ENCODE peak calls at places on chromosomes 11 and 22, in eight cellular contexts. One of them, this sample, is unnamed.

GRCh38 chr11:75651218-75651617 is 17.6 kb downstream of the MAP6 start:
- DNase-seq in HFF-Myc: no peak
- DNase-seq in right atrium auricular region: no peak
- DNase-seq in dorsolateral prefrontal cortex: no peak
- DNase-seq in CD4-positive, alpha-beta memory T cell: no peak
- DNase-seq in HCT116: no peak
- DNase-seq in GM23338: no peak
- DNase-seq in right lobe of liver: no peak
- DNase-seq in this sample: no peak

GRCh38 chr11:40306938-40307548 is 1152.4 kb downstream of the LRRC4C start:
- DNase-seq in right lobe of liver: no peak
- DNase-seq in GM23338: peak
- DNase-seq in dorsolateral prefrontal cortex: no peak
- DNase-seq in CD4-positive, alpha-beta memory T cell: no peak
- DNase-seq in HCT116: no peak
- DNase-seq in HFF-Myc: peak
- DNase-seq in right atrium auricular region: no peak
- DNase-seq in this sample: no peak

GRCh38 chr22:27372969-27373670 is 428.4 kb downstream of the MN1 start:
- DNase-seq in HFF-Myc: no peak
- DNase-seq in right lobe of liver: peak
- DNase-seq in dorsolateral prefrontal cortex: no peak
- DNase-seq in HCT116: no peak
- DNase-seq in GM23338: peak
- DNase-seq in CD4-positive, alpha-beta memory T cell: no peak
- DNase-seq in right atrium auricular region: no peak
- DNase-seq in this sample: no peak

GRCh38 chr11:47259178-47259977 is 1.6 kb downstream of the NR1H3 start:
- DNase-seq in dorsolateral prefrontal cortex: no peak
- DNase-seq in right atrium auricular region: no peak
- DNase-seq in CD4-positive, alpha-beta memory T cell: no peak
- DNase-seq in HFF-Myc: no peak
- DNase-seq in HCT116: no peak
- DNase-seq in right lobe of liver: no peak
- DNase-seq in GM23338: peak
- DNase-seq in this sample: peak

GRCh38 chr22:26848244-26848920 is 191.0 kb downstream of the MIAT start:
- DNase-seq in dorsolateral prefrontal cortex: no peak
- DNase-seq in right lobe of liver: no peak
- DNase-seq in HCT116: no peak
- DNase-seq in right atrium auricular region: peak
- DNase-seq in HFF-Myc: no peak
- DNase-seq in CD4-positive, alpha-beta memory T cell: no peak
- DNase-seq in GM23338: no peak
- DNase-seq in this sample: no peak

GRCh38 chr11:67600324-67601029 is 6.3 kb upstream of the NDUFV1 start:
- DNase-seq in right lobe of liver: no peak
- DNase-seq in HCT116: no peak
- DNase-seq in GM23338: no peak
- DNase-seq in CD4-positive, alpha-beta memory T cell: no peak
- DNase-seq in HFF-Myc: no peak
- DNase-seq in right atrium auricular region: no peak
- DNase-seq in dorsolateral prefrontal cortex: no peak
- DNase-seq in this sample: no peak

GRCh38 chr11:130834886-130835285 is 81.4 kb downstream of the SNX19 start:
- DNase-seq in right atrium auricular region: no peak
- DNase-seq in GM23338: no peak
- DNase-seq in right lobe of liver: no peak
- DNase-seq in HFF-Myc: no peak
- DNase-seq in CD4-positive, alpha-beta memory T cell: no peak
- DNase-seq in dorsolateral prefrontal cortex: no peak
- DNase-seq in HCT116: no peak
- DNase-seq in this sample: no peak

GRCh38 chr11:127493330-127493729 is 492.8 kb upstream of the KIRREL3 start:
- DNase-seq in dorsolateral prefrontal cortex: no peak
- DNase-seq in HFF-Myc: peak
- DNase-seq in right lobe of liver: no peak
- DNase-seq in GM23338: peak
- DNase-seq in right atrium auricular region: no peak
- DNase-seq in CD4-positive, alpha-beta memory T cell: no peak
- DNase-seq in HCT116: no peak
- DNase-seq in this sample: no peak

GRCh38 chr11:128190312-128190711 is 397.0 kb downstream of the ETS1 start:
- DNase-seq in dorsolateral prefrontal cortex: no peak
- DNase-seq in CD4-positive, alpha-beta memory T cell: no peak
- DNase-seq in right atrium auricular region: no peak
- DNase-seq in HFF-Myc: no peak
- DNase-seq in right lobe of liver: no peak
- DNase-seq in GM23338: no peak
- DNase-seq in HCT116: no peak
- DNase-seq in this sample: no peak

GRCh38 chr11:29312817-29313216 is 704.0 kb downstream of the KCNA4 start:
- DNase-seq in CD4-positive, alpha-beta memory T cell: no peak
- DNase-seq in HCT116: no peak
- DNase-seq in HFF-Myc: no peak
- DNase-seq in GM23338: no peak
- DNase-seq in right atrium auricular region: no peak
- DNase-seq in right lobe of liver: no peak
- DNase-seq in dorsolateral prefrontal cortex: no peak
- DNase-seq in this sample: no peak

GRCh38 chr11:14974021-14974698 is 2.0 kb upstream of the CALCA start:
- DNase-seq in CD4-positive, alpha-beta memory T cell: peak
- DNase-seq in HCT116: no peak
- DNase-seq in dorsolateral prefrontal cortex: no peak
- DNase-seq in HFF-Myc: no peak
- DNase-seq in GM23338: peak
- DNase-seq in right lobe of liver: no peak
- DNase-seq in right atrium auricular region: no peak
- DNase-seq in this sample: peak
- H3K4me3 ChIP-seq in CD4-positive, alpha-beta memory T cell: peak
- H3K4me3 ChIP-seq in HCT116: no peak
- H3K4me3 ChIP-seq in dorsolateral prefrontal cortex: peak
- H3K4me3 ChIP-seq in HFF-Myc: no peak
- H3K4me3 ChIP-seq in GM23338: peak
- H3K4me3 ChIP-seq in right lobe of liver: no peak
- H3K4me3 ChIP-seq in right atrium auricular region: peak
- H3K4me3 ChIP-seq in this sample: peak

DNA sequence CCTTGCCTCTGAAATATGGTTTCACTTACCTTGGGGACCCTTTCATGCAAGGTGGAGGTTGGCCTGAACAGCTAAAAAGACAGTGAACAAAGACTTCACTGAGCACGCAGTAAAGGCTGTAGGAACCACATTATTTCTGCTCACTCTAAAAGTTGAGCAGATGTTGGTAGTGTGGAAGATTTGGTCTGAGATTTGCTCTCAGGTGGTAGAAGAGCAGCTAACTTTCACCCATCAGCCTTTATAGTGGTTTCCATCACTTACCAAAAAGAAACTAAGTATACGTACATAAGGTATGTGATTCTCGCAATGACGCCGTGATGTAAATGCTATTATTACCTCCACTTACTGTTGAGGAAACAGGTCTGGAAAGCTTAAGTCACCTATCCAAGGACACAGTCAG is 47.3 kb downstream of the PRR5L start:
- DNase-seq in CD4-positive, alpha-beta memory T cell: no peak
- DNase-seq in HCT116: no peak
- DNase-seq in GM23338: no peak
- DNase-seq in HFF-Myc: no peak
- DNase-seq in dorsolateral prefrontal cortex: no peak
- DNase-seq in right lobe of liver: no peak
- DNase-seq in right atrium auricular region: no peak
- DNase-seq in this sample: no peak
- H3K4me3 ChIP-seq in CD4-positive, alpha-beta memory T cell: no peak
- H3K4me3 ChIP-seq in HCT116: no peak
- H3K4me3 ChIP-seq in GM23338: no peak
- H3K4me3 ChIP-seq in HFF-Myc: no peak
- H3K4me3 ChIP-seq in dorsolateral prefrontal cortex: no peak
- H3K4me3 ChIP-seq in right lobe of liver: no peak
- H3K4me3 ChIP-seq in right atrium auricular region: no peak
- H3K4me3 ChIP-seq in this sample: no peak

GRCh38 chr11:32895471-32895870 is 2.9 kb downstream of the QSER1 start:
- DNase-seq in HCT116: no peak
- DNase-seq in right atrium auricular region: no peak
- DNase-seq in dorsolateral prefrontal cortex: no peak
- DNase-seq in GM23338: no peak
- DNase-seq in CD4-positive, alpha-beta memory T cell: no peak
- DNase-seq in right lobe of liver: no peak
- DNase-seq in HFF-Myc: no peak
- DNase-seq in this sample: no peak
- H3K4me3 ChIP-seq in HCT116: no peak
- H3K4me3 ChIP-seq in right atrium auricular region: no peak
- H3K4me3 ChIP-seq in dorsolateral prefrontal cortex: no peak
- H3K4me3 ChIP-seq in GM23338: peak
- H3K4me3 ChIP-seq in CD4-positive, alpha-beta memory T cell: no peak
- H3K4me3 ChIP-seq in right lobe of liver: no peak
- H3K4me3 ChIP-seq in HFF-Myc: peak
- H3K4me3 ChIP-seq in this sample: no peak

GRCh38 chr11:63491614-63492372 is 826 bp upstream of the PLAAT5 start:
- DNase-seq in right atrium auricular region: no peak
- DNase-seq in HCT116: no peak
- DNase-seq in CD4-positive, alpha-beta memory T cell: peak
- DNase-seq in HFF-Myc: no peak
- DNase-seq in dorsolateral prefrontal cortex: no peak
- DNase-seq in GM23338: peak
- DNase-seq in right lobe of liver: no peak
- DNase-seq in this sample: no peak

GRCh38 chr11:63491240-63491587 is 247 bp upstream of the PLAAT5 start:
- DNase-seq in GM23338: no peak
- DNase-seq in HFF-Myc: no peak
- DNase-seq in dorsolateral prefrontal cortex: no peak
- DNase-seq in HCT116: no peak
- DNase-seq in CD4-positive, alpha-beta memory T cell: no peak
- DNase-seq in right lobe of liver: no peak
- DNase-seq in right atrium auricular region: no peak
- DNase-seq in this sample: no peak

GRCh38 chr11:63490551-63491239 is at the start of gene PLAAT5:
- DNase-seq in GM23338: peak
- DNase-seq in HCT116: no peak
- DNase-seq in CD4-positive, alpha-beta memory T cell: peak
- DNase-seq in right lobe of liver: no peak
- DNase-seq in dorsolateral prefrontal cortex: no peak
- DNase-seq in right atrium auricular region: no peak
- DNase-seq in HFF-Myc: no peak
- DNase-seq in this sample: no peak

GRCh38 chr11:63488789-63489188 is 2.2 kb downstream of the PLAAT5 start:
- DNase-seq in GM23338: no peak
- DNase-seq in HCT116: no peak
- DNase-seq in right atrium auricular region: no peak
- DNase-seq in HFF-Myc: no peak
- DNase-seq in dorsolateral prefrontal cortex: no peak
- DNase-seq in right lobe of liver: no peak
- DNase-seq in CD4-positive, alpha-beta memory T cell: no peak
- DNase-seq in this sample: no peak

DNA sequence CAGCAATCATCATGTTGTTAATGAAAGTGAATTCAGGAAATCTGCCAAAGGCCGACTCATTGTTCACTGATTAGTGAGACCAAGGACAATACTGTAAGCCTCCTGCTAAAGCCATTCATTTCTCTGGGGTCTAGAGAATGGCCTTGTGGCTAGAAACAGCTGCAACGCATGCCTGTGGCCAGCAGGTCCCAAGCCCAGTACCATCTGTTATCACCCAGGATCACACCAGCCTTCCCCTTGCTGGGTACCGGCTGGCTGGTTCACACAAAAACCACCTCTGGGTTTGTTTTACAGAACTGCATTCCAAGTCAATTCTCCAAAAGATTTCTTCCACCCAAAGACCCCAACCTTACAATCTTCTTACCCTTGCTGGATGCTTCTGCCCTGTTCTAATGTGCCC is 1.1 kb downstream of the PLAAT5 start:
- DNase-seq in HCT116: no peak
- DNase-seq in dorsolateral prefrontal cortex: no peak
- DNase-seq in right lobe of liver: no peak
- DNase-seq in GM23338: peak
- DNase-seq in CD4-positive, alpha-beta memory T cell: no peak
- DNase-seq in HFF-Myc: no peak
- DNase-seq in right atrium auricular region: no peak
- DNase-seq in this sample: no peak
- H3K4me3 ChIP-seq in HCT116: no peak
- H3K4me3 ChIP-seq in dorsolateral prefrontal cortex: peak
- H3K4me3 ChIP-seq in right lobe of liver: no peak
- H3K4me3 ChIP-seq in GM23338: peak
- H3K4me3 ChIP-seq in CD4-positive, alpha-beta memory T cell: no peak
- H3K4me3 ChIP-seq in HFF-Myc: no peak
- H3K4me3 ChIP-seq in right atrium auricular region: peak
- H3K4me3 ChIP-seq in this sample: no peak

GRCh38 chr11:73215191-73216134 is 2.6 kb upstream of the P2RY2 start:
- DNase-seq in dorsolateral prefrontal cortex: no peak
- DNase-seq in right atrium auricular region: no peak
- DNase-seq in right lobe of liver: no peak
- DNase-seq in CD4-positive, alpha-beta memory T cell: no peak
- DNase-seq in HFF-Myc: no peak
- DNase-seq in HCT116: no peak
- DNase-seq in GM23338: peak
- DNase-seq in this sample: no peak
- H3K4me3 ChIP-seq in dorsolateral prefrontal cortex: no peak
- H3K4me3 ChIP-seq in right atrium auricular region: no peak
- H3K4me3 ChIP-seq in right lobe of liver: no peak
- H3K4me3 ChIP-seq in CD4-positive, alpha-beta memory T cell: no peak
- H3K4me3 ChIP-seq in HFF-Myc: no peak
- H3K4me3 ChIP-seq in HCT116: no peak
- H3K4me3 ChIP-seq in GM23338: no peak
- H3K4me3 ChIP-seq in this sample: no peak

DNA sequence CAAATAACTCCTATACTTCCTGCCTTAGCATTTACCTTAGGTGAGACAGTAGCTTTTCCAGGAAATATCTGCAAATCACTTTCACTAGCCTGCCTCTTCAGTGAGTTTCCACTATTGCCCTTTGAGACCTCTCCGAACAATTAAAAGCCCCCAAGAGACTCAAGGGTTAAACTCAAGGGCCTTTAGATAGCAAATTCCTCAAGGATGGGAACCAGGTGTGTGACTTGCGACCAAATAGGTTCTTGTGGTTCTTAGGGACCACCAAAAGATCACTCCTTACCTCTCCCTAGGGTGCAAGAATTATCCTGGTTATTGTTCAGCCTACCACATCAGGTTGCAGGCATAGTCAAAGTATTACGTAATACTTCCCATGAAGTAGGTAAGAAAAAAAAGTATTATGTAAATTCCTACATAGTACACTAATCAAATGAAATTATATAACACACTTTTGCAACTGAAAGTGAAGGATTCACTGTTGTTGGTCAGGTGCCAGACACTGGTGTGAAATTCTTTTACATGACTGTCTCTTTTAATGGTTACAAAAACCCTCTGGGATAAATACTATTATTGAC is 1.4 kb upstream of the RDX start:
- DNase-seq in right atrium auricular region: no peak
- DNase-seq in HCT116: no peak
- DNase-seq in GM23338: peak
- DNase-seq in dorsolateral prefrontal cortex: no peak
- DNase-seq in HFF-Myc: no peak
- DNase-seq in right lobe of liver: no peak
- DNase-seq in CD4-positive, alpha-beta memory T cell: peak
- DNase-seq in this sample: no peak
- H3K4me3 ChIP-seq in right atrium auricular region: no peak
- H3K4me3 ChIP-seq in HCT116: no peak
- H3K4me3 ChIP-seq in GM23338: peak
- H3K4me3 ChIP-seq in dorsolateral prefrontal cortex: no peak
- H3K4me3 ChIP-seq in HFF-Myc: no peak
- H3K4me3 ChIP-seq in right lobe of liver: no peak
- H3K4me3 ChIP-seq in CD4-positive, alpha-beta memory T cell: no peak
- H3K4me3 ChIP-seq in this sample: peak

GRCh38 chr11:27489092-27489491 is 16.5 kb upstream of the LGR4 start:
- DNase-seq in GM23338: no peak
- DNase-seq in CD4-positive, alpha-beta memory T cell: no peak
- DNase-seq in HCT116: no peak
- DNase-seq in right atrium auricular region: no peak
- DNase-seq in right lobe of liver: no peak
- DNase-seq in dorsolateral prefrontal cortex: no peak
- DNase-seq in HFF-Myc: no peak
- DNase-seq in this sample: no peak
- H3K4me3 ChIP-seq in GM23338: no peak
- H3K4me3 ChIP-seq in CD4-positive, alpha-beta memory T cell: no peak
- H3K4me3 ChIP-seq in HCT116: no peak
- H3K4me3 ChIP-seq in right atrium auricular region: no peak
- H3K4me3 ChIP-seq in right lobe of liver: no peak
- H3K4me3 ChIP-seq in dorsolateral prefrontal cortex: no peak
- H3K4me3 ChIP-seq in HFF-Myc: no peak
- H3K4me3 ChIP-seq in this sample: no peak